ENCODE peak calls at places on chromosomes 2 and 18, in seven cellular contexts. J is stomach, A is heart left ventricle, M is NB4, P is GM12878, O is uterus, C is tibial nerve. T is an unnamed sample.

GRCh38 chr2:241893265-241893664 is 23.7 kb downstream of the RTP5 start:
- DNase-seq in C (peak; percentile 7), O (peak; percentile 35), P (no peak), J (no peak), A (peak; percentile 40), M (no peak), T (no peak)

GRCh38 chr2:119126650-119127049 is 31.9 kb downstream of the C1QL2 start:
- DNase-seq in O (no peak), M (peak; percentile 57), C (no peak), P (no peak), J (no peak), A (no peak), T (peak; percentile 40)

GRCh38 chr2:241636182-241636982 is 576 bp downstream of the THAP4 start:
- DNase-seq in M (peak; percentile 75), A (peak; percentile 74), C (no peak), J (peak; percentile 48), O (no peak), P (no peak), T (peak; percentile 45)

GRCh38 chr2:70362661-70363060 is 60.8 kb upstream of the FAM136A start:
- DNase-seq in A (no peak), P (no peak), J (no peak), O (no peak), M (no peak), C (no peak), T (no peak)

GRCh38 chr2:197547163-197547900 is 31.5 kb downstream of the MOB4 start:
- DNase-seq in P (no peak), A (no peak), M (no peak), C (no peak), J (no peak), O (no peak), T (no peak)

GRCh38 chr2:138474093-138474834 is 27.3 kb upstream of the SPOPL start:
- DNase-seq in M (no peak), C (no peak), P (no peak), A (no peak), O (no peak), J (no peak), T (no peak)

GRCh38 chr2:75870133-75870532 is 159.4 kb upstream of the GCFC2 start:
- DNase-seq in A (no peak), M (no peak), J (no peak), O (no peak), C (no peak), P (no peak), T (no peak)

GRCh38 chr2:107622741-107623310 is 203.9 kb upstream of the RGPD4 start:
- DNase-seq in M (no peak), O (no peak), A (no peak), P (no peak), J (no peak), C (no peak), T (no peak)

GRCh38 chr2:147358375-147358774 is 486.5 kb upstream of the ACVR2A start:
- DNase-seq in A (no peak), P (no peak), M (no peak), J (no peak), O (no peak), C (no peak), T (no peak)

GRCh38 chr18:9437049-9437448 is 38.3 kb upstream of the RALBP1 start:
- DNase-seq in J (no peak), M (peak; percentile 6), A (no peak), P (no peak), O (no peak), C (no peak), T (no peak)

GRCh38 chr18:28099237-28099636 is 77.7 kb downstream of the CDH2 start:
- DNase-seq in A (no peak), C (no peak), M (no peak), O (no peak), P (no peak), J (no peak), T (no peak)

GRCh38 chr2:85656468-85656867 is 11.5 kb downstream of the SFTPB start:
- DNase-seq in M (no peak), J (no peak), O (no peak), A (peak; percentile 4), P (no peak), C (no peak), T (no peak)

GRCh38 chr2:180314086-180314485 is 307.0 kb upstream of the CWC22 start:
- DNase-seq in J (no peak), O (no peak), A (no peak), M (no peak), P (no peak), C (no peak), T (no peak)

GRCh38 chr2:130913891-130914290 is 77.2 kb downstream of the ARHGEF4 start:
- DNase-seq in O (no peak), A (no peak), C (no peak), J (no peak), P (no peak), M (no peak), T (no peak)

GRCh38 chr2:162839419-162839818 is 852 bp upstream of the KCNH7 start:
- DNase-seq in A (no peak), C (no peak), M (no peak), J (no peak), P (no peak), O (no peak), T (no peak)

GRCh38 chr18:74669136-74669798 is 71.6 kb downstream of the ZNF407 start:
- DNase-seq in P (no peak), C (no peak), J (no peak), M (no peak), A (no peak), O (no peak), T (no peak)

GRCh38 chr2:200811336-200812121 is at the start of gene BZW1:
- DNase-seq in P (peak; percentile 88), J (peak; percentile 96), A (peak; percentile 97), O (peak; percentile 96), C (peak; percentile 91), M (peak; percentile 99), T (peak; percentile 87)
- TF ChIP-seq POLR2A in P (peak; percentile 90), J (no peak), A (peak; percentile 49), O (peak; percentile 85), C (peak; percentile 97), M (peak; percentile 90), T (peak; percentile 84)

DNA sequence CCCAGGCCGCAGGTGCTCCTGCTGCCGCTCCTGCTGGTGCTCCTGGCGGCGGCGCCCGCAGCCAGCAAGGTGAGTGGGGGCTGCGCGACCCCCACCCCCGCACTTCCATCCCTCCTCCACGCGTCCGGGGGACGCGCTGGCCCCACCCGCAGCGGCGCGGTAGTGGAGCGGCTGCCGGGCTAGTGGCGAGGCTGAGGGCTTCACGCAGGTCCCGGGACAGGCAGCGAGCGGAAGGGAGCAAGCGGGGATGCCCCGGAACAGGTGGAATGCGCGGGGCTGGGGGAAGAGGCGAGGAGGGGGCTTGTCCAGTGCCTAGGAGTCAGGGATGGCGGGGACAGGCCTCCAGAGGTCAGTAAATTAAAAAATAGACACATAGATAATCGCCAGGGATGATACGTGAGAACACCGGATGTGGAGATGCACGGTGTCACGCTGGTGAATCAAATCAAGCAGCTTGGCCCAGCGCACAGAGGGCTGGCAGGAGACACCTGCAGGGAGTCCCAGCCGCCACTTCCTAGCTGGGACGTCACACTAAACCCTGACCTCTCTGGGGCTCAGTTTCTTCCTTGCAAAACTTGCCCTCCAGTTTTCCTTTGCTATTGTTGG is 424 bp downstream of the COL4A3 start:
- DNase-seq in J (peak; percentile 27), P (no peak), C (no peak), A (peak; percentile 59), M (no peak), O (no peak), T (no peak)
- TF ChIP-seq POLR2A in J (no peak), P (peak; percentile 35), C (no peak), A (no peak), M (no peak), O (no peak), T (no peak)

GRCh38 chr2:240441993-240442411 is 6.5 kb downstream of the GPC1 start:
- DNase-seq in O (no peak), P (no peak), M (no peak), A (peak; percentile 62), J (no peak), C (no peak), T (no peak)

GRCh38 chr2:240440704-240441320 is 5.3 kb downstream of the GPC1 start:
- DNase-seq in J (no peak), C (no peak), A (no peak), O (no peak), M (no peak), P (no peak), T (no peak)

GRCh38 chr2:240440251-240440650 is 4.8 kb downstream of the GPC1 start:
- DNase-seq in A (no peak), M (no peak), O (no peak), C (no peak), P (no peak), J (no peak), T (no peak)

GRCh38 chr2:240442891-240443715 is 7.6 kb downstream of the GPC1 start:
- DNase-seq in A (no peak), C (no peak), J (no peak), P (no peak), M (no peak), O (no peak), T (no peak)

DNA sequence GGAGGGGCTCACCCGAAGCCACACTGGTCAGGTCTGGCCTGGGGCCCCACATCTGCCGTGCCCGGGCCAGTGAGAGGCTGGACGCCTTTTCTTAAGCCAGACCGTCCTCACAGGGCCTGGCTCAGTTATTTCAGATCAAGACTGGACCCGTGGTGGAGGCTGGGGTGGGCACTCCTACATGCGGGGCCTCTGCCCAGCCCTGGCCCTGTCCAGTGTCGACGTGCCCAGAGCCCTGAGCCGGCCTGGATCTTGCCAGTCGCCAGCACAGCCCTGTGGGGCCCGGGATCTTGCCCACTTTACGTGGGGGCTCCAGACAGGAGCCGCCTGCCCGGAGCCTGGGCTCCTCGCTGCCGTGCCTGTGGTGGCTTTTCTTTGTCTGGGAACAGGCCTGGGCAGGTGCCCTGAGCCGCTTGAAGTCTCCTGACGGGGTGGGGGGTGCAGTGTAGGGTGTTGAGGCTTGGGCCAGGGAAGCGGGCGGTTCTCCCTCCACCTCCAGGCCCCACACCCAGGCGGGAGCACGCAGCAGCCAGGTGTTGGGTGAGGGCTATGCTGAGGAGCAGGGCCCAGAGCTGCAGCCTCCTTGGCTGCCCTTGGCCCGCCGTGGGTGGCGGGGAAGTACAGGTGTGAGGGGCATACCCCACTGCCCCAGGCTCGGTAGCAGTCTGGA is 6.0 kb downstream of the GPC1 start:
- DNase-seq in C (no peak), M (no peak), A (peak; percentile 52), P (no peak), O (no peak), J (no peak), T (no peak)
- TF ChIP-seq POLR2A in C (no peak), M (no peak), A (no peak), P (no peak), O (no peak), J (no peak), T (no peak)

DNA sequence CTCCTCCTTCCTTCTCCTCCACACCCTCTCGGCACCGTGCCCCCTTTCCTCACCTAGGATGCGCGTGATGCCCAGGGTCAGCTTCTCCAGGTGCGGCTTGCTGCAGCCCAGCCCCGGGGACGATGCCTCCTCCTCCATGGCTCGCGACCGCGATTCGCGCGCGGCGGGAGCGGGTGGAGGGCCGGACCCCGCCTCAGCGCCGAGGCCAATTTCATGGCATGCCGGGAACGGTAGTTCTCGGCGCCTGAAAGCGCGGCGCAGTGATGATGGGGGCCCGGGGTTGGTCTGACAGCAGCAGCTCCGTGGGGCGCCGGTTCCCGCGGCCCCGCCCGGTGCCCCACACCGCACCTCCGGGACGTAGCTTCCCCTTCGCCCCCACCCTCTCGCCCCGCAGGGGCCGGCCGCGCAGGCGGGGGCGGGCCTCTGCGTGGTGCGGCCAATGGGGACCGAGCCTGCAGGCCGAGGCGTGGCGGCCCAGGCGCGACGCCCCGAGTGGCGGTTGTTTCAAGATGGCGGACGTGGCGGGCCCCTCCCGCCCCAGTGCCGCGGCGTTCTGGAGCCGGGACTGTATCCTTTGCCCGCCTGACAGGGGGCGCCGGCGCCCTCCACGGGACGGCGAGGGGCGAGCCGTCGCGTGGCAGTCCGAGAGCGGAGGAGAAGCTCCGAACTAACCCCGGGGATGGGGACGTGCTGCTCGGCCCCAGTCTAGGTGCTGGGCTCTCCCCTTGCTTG is at the start of the genes KIAA1328 and TPGS2:
- DNase-seq in O (peak; percentile 68), C (peak; percentile 71), A (peak; percentile 94), M (peak; percentile 94), J (peak; percentile 86), P (peak; percentile 52), T (peak; percentile 69)
- TF ChIP-seq POLR2A in O (peak; percentile 59), C (peak; percentile 52), A (no peak), M (peak; percentile 44), J (no peak), P (peak; percentile 83), T (peak; percentile 36)